ENCODE peak calls at places on chromosomes 6 and 20, in four cellular contexts. E, F, Q and V are unnamed samples.

GRCh38 chr6:128139519-128139918 is 238.7 kb upstream of the THEMIS start:
- DNase-seq in E (no peak), F (no peak), Q (no peak), V (no peak)

GRCh38 chr20:61435184-61435822 is 183.2 kb downstream of the CDH4 start:
- DNase-seq in E (no peak), F (no peak), Q (no peak), V (no peak)

GRCh38 chr6:132058975-132059374 is 107.8 kb upstream of the CCN2 start:
- DNase-seq in E (no peak), F (no peak), Q (no peak), V (no peak)

GRCh38 chr6:150368762-150369161 is at the start of gene IYD:
- DNase-seq in E (no peak), F (no peak), Q (no peak), V (no peak)

GRCh38 chr20:46206025-46206424 is 87.9 kb downstream of the CD40 start:
- DNase-seq in E (peak; percentile 36), F (no peak), Q (peak; percentile 79), V (peak; percentile 48)

GRCh38 chr6:36292170-36292569 is 22.3 kb downstream of the PNPLA1 start:
- DNase-seq in E (no peak), F (no peak), Q (no peak), V (no peak)

GRCh38 chr6:130885392-130886192 is 58.4 kb downstream of the SMLR1 start:
- DNase-seq in E (no peak), F (no peak), Q (peak; percentile 57), V (peak; percentile 51)

GRCh38 chr20:64035066-64035932 is 683 bp upstream of the C20orf204 start:
- DNase-seq in E (no peak), F (no peak), Q (no peak), V (no peak)

GRCh38 chr6:84645563-84646266 is 118.7 kb downstream of the TBX18 start:
- DNase-seq in E (no peak), F (no peak), Q (no peak), V (no peak)